ENCODE peak calls at places on chromosomes 7 and 10, in nine cellular contexts. Z is HFF-Myc, M is RWPE2, R is nephron progenitor cell, D is astrocyte, X is cardiac muscle cell, F is cardiac fibroblast, Q is omental fat pad, T is body of pancreas. N is an unnamed sample.

GRCh38 chr7:149883049-149883439 is 9.3 kb downstream of the ATP6V0E2 start:
- DNase-seq in Z (no peak), M (no peak), T (no peak), R (no peak), Q (no peak), D (no peak), X (no peak), F (no peak), N (no peak)

GRCh38 chr7:39969431-39969830 is 19.4 kb downstream of the CDK13 start:
- DNase-seq in D (no peak), F (no peak), Z (no peak), Q (no peak), X (no peak), M (no peak), R (no peak), T (no peak), N (no peak)

GRCh38 chr7:111362660-111363059 is 199.6 kb downstream of the IMMP2L start:
- DNase-seq in R (no peak), T (no peak), Q (no peak), Z (no peak), F (peak; percentile 54), X (peak; percentile 21), M (no peak), D (peak; percentile 54), N (no peak)

GRCh38 chr10:46069771-46070463 is 23.8 kb upstream of the MSMB start:
- DNase-seq in T (no peak), M (no peak), D (no peak), R (no peak), F (no peak), X (no peak), Z (no peak), Q (no peak), N (no peak)

GRCh38 chr7:123237-123636 is 69.1 kb upstream of the FAM20C start:
- DNase-seq in Q (no peak), T (no peak), D (no peak), M (no peak), R (no peak), X (no peak), Z (no peak), F (no peak), N (no peak)

GRCh38 chr10:49682879-49683278 is 3.4 kb downstream of the C10orf53 start:
- DNase-seq in F (no peak), Q (no peak), R (no peak), T (no peak), X (no peak), Z (no peak), D (no peak), M (no peak), N (no peak)

GRCh38 chr10:94991243-94991888 is 52.9 kb downstream of the CYP2C9 start:
- DNase-seq in R (no peak), X (no peak), T (no peak), Q (no peak), Z (no peak), D (no peak), M (no peak), F (no peak), N (no peak)

GRCh38 chr10:93844979-93845626 is 48.7 kb upstream of the SLC35G1 start:
- DNase-seq in T (no peak), F (no peak), R (no peak), Z (no peak), Q (no peak), X (no peak), M (no peak), D (no peak), N (no peak)

GRCh38 chr7:79461660-79462059 is 8.2 kb upstream of the MAGI2 start:
- DNase-seq in R (no peak), M (no peak), D (peak; percentile 68), X (no peak), F (peak; percentile 62), Z (no peak), Q (no peak), T (no peak), N (no peak)

GRCh38 chr7:79502151-79502550 is 48.7 kb upstream of the MAGI2 start:
- DNase-seq in T (no peak), D (no peak), Z (no peak), X (no peak), R (no peak), M (no peak), Q (no peak), F (no peak), N (no peak)

GRCh38 chr7:96800824-96801223 is 91.2 kb upstream of the SEM1 start:
- DNase-seq in R (no peak), F (no peak), D (no peak), Z (no peak), T (no peak), Q (no peak), X (no peak), M (no peak), N (no peak)
- TF ChIP-seq CTCF in R (no peak), F (no peak), D (no peak), Z (no peak), T (no peak), Q (no peak), X (no peak), M (no peak), N (no peak)

GRCh38 chr7:140304071-140304799 is 94.1 kb downstream of the SLC37A3 start:
- DNase-seq in R (no peak), T (no peak), Q (no peak), X (no peak), D (no peak), M (no peak), Z (peak; percentile 12), F (peak; percentile 42), N (no peak)

GRCh38 chr7:140297192-140297591 is 101.1 kb downstream of the SLC37A3 start:
- DNase-seq in Z (no peak), R (no peak), D (no peak), X (no peak), T (no peak), Q (no peak), F (no peak), M (no peak), N (no peak)

GRCh38 chr7:140298213-140298612 is 100.1 kb downstream of the SLC37A3 start:
- DNase-seq in T (no peak), Q (no peak), R (no peak), M (no peak), X (no peak), D (no peak), F (no peak), Z (no peak), N (no peak)

GRCh38 chr7:140295224-140295623 is 103.1 kb downstream of the SLC37A3 start:
- DNase-seq in D (no peak), T (no peak), R (no peak), Q (no peak), F (no peak), X (no peak), M (no peak), Z (no peak), N (no peak)

GRCh38 chr7:140300263-140301131 is 97.8 kb downstream of the SLC37A3 start:
- DNase-seq in Q (no peak), F (no peak), M (no peak), Z (no peak), T (no peak), R (no peak), X (no peak), D (no peak), N (no peak)
- TF ChIP-seq CTCF in Q (no peak), F (no peak), M (no peak), Z (no peak), T (no peak), R (no peak), X (no peak), D (no peak), N (no peak)

GRCh38 chr10:77872151-77872946 is 54.2 kb downstream of the DLG5 start:
- DNase-seq in F (no peak), Q (no peak), T (no peak), X (no peak), Z (no peak), D (peak; percentile 34), M (no peak), R (no peak), N (no peak)

GRCh38 chr10:77875730-77876129 is 50.8 kb downstream of the DLG5 start:
- DNase-seq in M (no peak), T (no peak), Q (no peak), F (no peak), Z (no peak), R (no peak), X (no peak), D (no peak), N (no peak)

GRCh38 chr10:77874872-77875271 is 51.7 kb downstream of the DLG5 start:
- DNase-seq in T (no peak), M (no peak), D (no peak), X (no peak), F (no peak), Q (no peak), Z (no peak), R (no peak), N (no peak)

GRCh38 chr10:77872947-77873557 is 53.5 kb downstream of the DLG5 start:
- DNase-seq in D (no peak), R (no peak), M (no peak), Z (no peak), X (no peak), F (no peak), Q (no peak), T (no peak), N (no peak)

GRCh38 chr10:77873558-77874380 is 52.8 kb downstream of the DLG5 start:
- DNase-seq in T (peak; percentile 40), M (peak; percentile 93), F (peak; percentile 87), Z (peak; percentile 70), D (peak; percentile 70), Q (no peak), X (no peak), R (no peak), N (no peak)
- TF ChIP-seq CTCF in T (no peak), M (no peak), F (no peak), Z (no peak), D (no peak), Q (no peak), X (no peak), R (no peak), N (no peak)

GRCh38 chr7:22586101-22586805 is 86.3 kb upstream of the STEAP1B start:
- DNase-seq in X (no peak), R (no peak), M (no peak), Q (no peak), T (no peak), Z (no peak), D (peak; percentile 38), F (no peak), N (no peak)

GRCh38 chr7:22587322-22587721 is 87.3 kb upstream of the STEAP1B start:
- DNase-seq in R (no peak), D (peak; percentile 89), T (no peak), X (no peak), M (no peak), Q (no peak), Z (no peak), F (peak; percentile 27), N (no peak)

GRCh38 chr7:22588396-22588795 is 88.4 kb upstream of the STEAP1B start:
- DNase-seq in D (peak; percentile 40), M (no peak), Z (no peak), X (no peak), R (no peak), Q (no peak), T (no peak), F (no peak), N (no peak)

GRCh38 chr7:22584179-22584578 is 84.2 kb upstream of the STEAP1B start:
- DNase-seq in R (no peak), T (no peak), D (no peak), Q (no peak), X (peak; percentile 48), Z (no peak), F (no peak), M (no peak), N (no peak)

DNA sequence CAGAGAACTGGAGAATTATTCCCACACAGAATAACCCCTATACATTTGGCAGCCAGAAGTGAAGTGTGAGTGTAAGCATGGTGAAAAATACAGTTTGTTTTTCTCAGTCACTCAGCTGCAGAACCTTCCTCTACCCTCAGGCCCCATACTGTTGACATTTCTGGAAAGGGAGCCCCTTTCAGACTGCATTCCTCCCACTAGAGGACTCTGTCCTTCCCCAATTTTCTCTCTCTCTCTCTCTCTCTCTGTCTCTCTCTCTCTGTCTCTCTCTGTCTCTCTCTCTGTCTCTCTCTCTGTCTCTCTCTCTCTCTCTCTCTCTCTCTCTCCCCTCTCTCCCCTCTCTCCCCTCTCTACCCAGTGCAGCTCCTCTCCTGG is 86.8 kb upstream of the STEAP1B start:
- DNase-seq in F (peak; percentile 74), R (no peak), X (peak; percentile 67), Z (no peak), D (peak; percentile 65), Q (no peak), T (no peak), M (no peak), N (no peak)
- TF ChIP-seq CTCF in F (peak; percentile 52), R (no peak), X (peak; percentile 65), Z (peak; percentile 62), D (peak; percentile 44), Q (no peak), T (no peak), M (peak; percentile 21), N (no peak)

N was measured in endothelial cell.